ENCODE peak calls at places on chromosomes 12 and 14, in six cellular contexts. F is bronchial epithelial cell; O is cardiac fibroblast; U is activated naive CD4-positive, alpha-beta T cell treated with anti-CD3 and anti-CD28 coated beads for 36 hours; D is activated CD4-positive, CD25-positive, alpha-beta regulatory T cell treated with anti-CD3 and anti-CD28 coated beads, Interleukin-2, amount 50 U/mL, for 72 hours; V is stimulated activated CD8-positive, alpha-beta memory T cell treated with anti-CD3 and anti-CD28 coated beads, Interleukin-12 subunit alpha, Interleukin-12 subunit beta, amount 100 ng/mL, for 4 hours. X is an unnamed sample.
A peak's percentile ranks its signal among the peaks of the same experiment; 100 is the strongest.

GRCh38 chr12:58455146-58455545 is 465.2 kb downstream of the LRIG3 start:
- DNase-seq in F (no peak), O (peak; percentile 55), U (no peak), D (no peak), V (no peak), X (no peak)

GRCh38 chr12:65868133-65868705 is 43.9 kb downstream of the HMGA2 start:
- DNase-seq in F (peak; percentile 93), O (peak; percentile 97), U (no peak), D (no peak), V (no peak), X (peak; percentile 56)

GRCh38 chr12:114476159-114476558 is 70.2 kb upstream of the TBX5 start:
- DNase-seq in F (peak; percentile 12), O (peak; percentile 50), U (no peak), D (no peak), V (no peak), X (no peak)

GRCh38 chr12:2301531-2302461 is 249.0 kb downstream of the CACNA1C start:
- DNase-seq in F (no peak), O (no peak), U (no peak), D (no peak), V (no peak), X (no peak)

GRCh38 chr12:6534158-6534913 is at the start of gene GAPDH:
- DNase-seq in F (peak; percentile 89), O (peak; percentile 98), U (peak; percentile 90), D (peak; percentile 89), V (peak; percentile 77), X (peak; percentile 91)

GRCh38 chr12:67939611-67940010 is 49.6 kb upstream of the IFNG-AS1 start:
- DNase-seq in F (no peak), O (no peak), U (no peak), D (no peak), V (no peak), X (no peak)

GRCh38 chr14:67674139-67674479 is 323 bp downstream of the VTI1B start:
- DNase-seq in F (peak; percentile 47), O (peak; percentile 52), U (peak; percentile 61), D (peak; percentile 61), V (peak; percentile 32), X (peak; percentile 36)

GRCh38 chr12:122072031-122072970 is 6.3 kb upstream of the MLXIP start:
- DNase-seq in F (peak; percentile 84), O (peak; percentile 99), U (no peak), D (no peak), V (no peak), X (peak; percentile 43)

GRCh38 chr14:92105845-92106094 is 612 bp downstream of the ATXN3 start:
- DNase-seq in F (peak; percentile 43), O (peak; percentile 69), U (peak; percentile 24), D (no peak), V (no peak), X (no peak)

GRCh38 chr12:114391088-114391487 is 14.9 kb downstream of the TBX5 start:
- DNase-seq in F (no peak), O (no peak), U (no peak), D (no peak), V (no peak), X (no peak)

GRCh38 chr14:54651018-54651351 is 84.1 kb downstream of the SAMD4A start:
- DNase-seq in F (no peak), O (peak; percentile 13), U (no peak), D (no peak), V (no peak), X (no peak)

GRCh38 chr12:67519824-67520433 is 128.6 kb upstream of the DYRK2 start:
- DNase-seq in F (no peak), O (no peak), U (no peak), D (no peak), V (no peak), X (no peak)

GRCh38 chr12:87870061-87870460 is 159.1 kb downstream of the C12orf50 start:
- DNase-seq in F (peak; percentile 69), O (peak; percentile 25), U (no peak), D (no peak), V (no peak), X (peak; percentile 79)

GRCh38 chr12:116370886-116371580 is 93.5 kb upstream of the MED13L start:
- DNase-seq in F (no peak), O (no peak), U (no peak), D (no peak), V (no peak), X (no peak)

GRCh38 chr12:12432373-12432772 is 75.5 kb downstream of the BORCS5 start:
- DNase-seq in F (peak; percentile 92), O (peak; percentile 83), U (no peak), D (no peak), V (no peak), X (no peak)

GRCh38 chr14:75442642-75443041 is 14.8 kb downstream of the JDP2 start:
- DNase-seq in F (peak; percentile 42), O (peak; percentile 69), U (no peak), D (no peak), V (no peak), X (no peak)

GRCh38 chr14:30921305-30921704 is 46.9 kb downstream of the COCH start:
- DNase-seq in F (peak; percentile 28), O (peak; percentile 36), U (no peak), D (no peak), V (no peak), X (no peak)

GRCh38 chr12:70535896-70536374 is 101.3 kb downstream of the PTPRB start:
- DNase-seq in F (no peak), O (peak; percentile 56), U (no peak), D (no peak), V (no peak), X (peak; percentile 86)

X was measured in COLO829.